ENCODE peak calls at places on chromosomes 6 and 20, in six cellular contexts. F is EL, I is NCI-H2029 treated with DMSO at 0.1 percent for 48 hours, Z is neural progenitor cell, Y is GM03348, D is NB4. J is an unnamed sample.

GRCh38 chr6:14612016-14612415 is 494.4 kb downstream of the CD83 start:
- DNase-seq in F (peak), I (no peak), Z (no peak), Y (peak), D (no peak), J (no peak)

GRCh38 chr6:105041880-105042279 is 85.0 kb downstream of the LIN28B start:
- DNase-seq in F (no peak), I (no peak), Z (no peak), Y (no peak), D (no peak), J (no peak)

GRCh38 chr6:161922631-161923119 is 648.8 kb upstream of the AGPAT4 start:
- DNase-seq in F (peak), I (peak), Z (peak), Y (peak), D (peak), J (peak)

GRCh38 chr6:52994789-52995078 is 350 bp downstream of the GSTA4 start:
- DNase-seq in F (no peak), I (peak), Z (no peak), Y (peak), D (no peak), J (peak)

GRCh38 chr20:36236786-36237121 is 476 bp downstream of the AAR2 start:
- DNase-seq in F (no peak), I (no peak), Z (no peak), Y (no peak), D (no peak), J (no peak)

GRCh38 chr6:156396068-156396771 is 381.0 kb upstream of the ARID1B start:
- DNase-seq in F (no peak), I (no peak), Z (no peak), Y (no peak), D (no peak), J (no peak)

GRCh38 chr6:39379026-39379425 is 56.5 kb upstream of the KCNK16 start:
- DNase-seq in F (no peak), I (no peak), Z (no peak), Y (peak), D (no peak), J (no peak)

GRCh38 chr20:57856658-57857057 is 146.8 kb upstream of the PMEPA1 start:
- DNase-seq in F (no peak), I (no peak), Z (no peak), Y (no peak), D (no peak), J (no peak)

GRCh38 chr20:4883051-4883450 is 118.3 kb downstream of the SLC23A2 start:
- DNase-seq in F (no peak), I (no peak), Z (no peak), Y (no peak), D (no peak), J (no peak)

GRCh38 chr6:54817236-54817635 is 29.3 kb upstream of the FAM83B start:
- DNase-seq in F (no peak), I (no peak), Z (no peak), Y (no peak), D (no peak), J (no peak)

GRCh38 chr6:136920858-136921520 is 1.1 kb upstream of the SLC35D3 start:
- DNase-seq in F (peak), I (peak), Z (peak), Y (peak), D (peak), J (peak)

GRCh38 chr6:119791746-119792145 is 442.2 kb upstream of the MAN1A1 start:
- DNase-seq in F (no peak), I (no peak), Z (no peak), Y (no peak), D (no peak), J (no peak)

GRCh38 chr20:34607066-34607465 is 48.5 kb downstream of the MAP1LC3A start:
- DNase-seq in F (no peak), I (no peak), Z (no peak), Y (no peak), D (no peak), J (no peak)

GRCh38 chr6:163592872-163593271 is 178.4 kb downstream of the QKI start:
- DNase-seq in F (no peak), I (no peak), Z (no peak), Y (no peak), D (no peak), J (no peak)